ENCODE peak calls at places on chromosomes 2 and 18, in seven cellular contexts. One of them, this sample, is unnamed. For H3K4me1, the result is how much of the 10 kb centered on the place peaks cover.

GRCh38 chr18:49878567-49878966 is 65.2 kb upstream of the ACAA2 start:
- DNase-seq in PC-3: no peak
- DNase-seq in A549: no peak
- DNase-seq in adrenal gland: no peak
- DNase-seq in endodermal cell: no peak
- DNase-seq in PC-9: no peak
- DNase-seq in lower lobe of right lung: no peak
- DNase-seq in this sample: no peak

GRCh38 chr18:13461936-13462335 is 243.4 kb downstream of the LDLRAD4 start:
- DNase-seq in PC-9: no peak
- DNase-seq in lower lobe of right lung: no peak
- DNase-seq in A549: no peak
- DNase-seq in PC-3: no peak
- DNase-seq in adrenal gland: no peak
- DNase-seq in endodermal cell: peak
- DNase-seq in this sample: no peak

GRCh38 chr2:145985517-145985916 is 1465.6 kb upstream of the ZEB2 start:
- DNase-seq in PC-9: peak
- DNase-seq in A549: no peak
- DNase-seq in PC-3: no peak
- DNase-seq in adrenal gland: no peak
- DNase-seq in endodermal cell: no peak
- DNase-seq in lower lobe of right lung: no peak
- DNase-seq in this sample: no peak

GRCh38 chr18:75125359-75126331 is 83.3 kb downstream of the PTGR3 start:
- DNase-seq in PC-3: peak
- DNase-seq in adrenal gland: no peak
- DNase-seq in PC-9: no peak
- DNase-seq in lower lobe of right lung: no peak
- DNase-seq in endodermal cell: peak
- DNase-seq in A549: no peak
- DNase-seq in this sample: no peak

GRCh38 chr2:236908456-236909388 is 177.0 kb upstream of the COPS8 start:
- DNase-seq in adrenal gland: no peak
- DNase-seq in A549: no peak
- DNase-seq in endodermal cell: no peak
- DNase-seq in lower lobe of right lung: no peak
- DNase-seq in PC-9: no peak
- DNase-seq in PC-3: no peak
- DNase-seq in this sample: no peak

GRCh38 chr2:240898731-240899467 is 2.9 kb upstream of the MAB21L4 start:
- DNase-seq in PC-3: no peak
- DNase-seq in PC-9: peak
- DNase-seq in adrenal gland: no peak
- DNase-seq in endodermal cell: no peak
- DNase-seq in lower lobe of right lung: peak
- DNase-seq in A549: no peak
- DNase-seq in this sample: peak

GRCh38 chr2:102772659-102773058 is 10.8 kb downstream of the TMEM182 start:
- DNase-seq in endodermal cell: no peak
- DNase-seq in PC-9: no peak
- DNase-seq in adrenal gland: no peak
- DNase-seq in lower lobe of right lung: no peak
- DNase-seq in A549: no peak
- DNase-seq in PC-3: no peak
- DNase-seq in this sample: no peak

GRCh38 chr2:118687698-118688097 is 159.8 kb downstream of the EN1 start:
- DNase-seq in PC-3: no peak
- DNase-seq in adrenal gland: no peak
- DNase-seq in endodermal cell: no peak
- DNase-seq in PC-9: no peak
- DNase-seq in lower lobe of right lung: no peak
- DNase-seq in A549: no peak
- DNase-seq in this sample: no peak

GRCh38 chr18:11989174-11989573 is 7.9 kb downstream of the IMPA2 start:
- DNase-seq in A549: no peak
- DNase-seq in adrenal gland: no peak
- DNase-seq in endodermal cell: no peak
- DNase-seq in PC-3: no peak
- DNase-seq in PC-9: no peak
- DNase-seq in lower lobe of right lung: no peak
- DNase-seq in this sample: no peak

GRCh38 chr2:173311844-173312606 is 42.6 kb upstream of the CDCA7 start:
- DNase-seq in lower lobe of right lung: no peak
- DNase-seq in A549: no peak
- DNase-seq in PC-9: no peak
- DNase-seq in endodermal cell: no peak
- DNase-seq in PC-3: no peak
- DNase-seq in adrenal gland: no peak
- DNase-seq in this sample: no peak

GRCh38 chr2:194203898-194204297 is 1453.1 kb upstream of the SLC39A10 start:
- DNase-seq in PC-3: peak
- DNase-seq in lower lobe of right lung: no peak
- DNase-seq in A549: peak
- DNase-seq in PC-9: no peak
- DNase-seq in endodermal cell: no peak
- DNase-seq in adrenal gland: no peak
- DNase-seq in this sample: no peak

GRCh38 chr2:158539176-158539895 is 82.6 kb downstream of the PKP4 start:
- DNase-seq in PC-3: peak
- DNase-seq in A549: peak
- DNase-seq in endodermal cell: no peak
- DNase-seq in PC-9: peak
- DNase-seq in lower lobe of right lung: no peak
- DNase-seq in adrenal gland: no peak
- DNase-seq in this sample: no peak

GRCh38 chr2:225761396-225761795 is 361.9 kb downstream of the NYAP2 start:
- DNase-seq in lower lobe of right lung: no peak
- DNase-seq in adrenal gland: no peak
- DNase-seq in PC-9: no peak
- DNase-seq in endodermal cell: no peak
- DNase-seq in PC-3: peak
- DNase-seq in A549: no peak
- DNase-seq in this sample: no peak

GRCh38 chr2:11692966-11693521 is 23.0 kb upstream of the NTSR2 start:
- DNase-seq in endodermal cell: peak
- DNase-seq in PC-9: peak
- DNase-seq in lower lobe of right lung: no peak
- DNase-seq in A549: peak
- DNase-seq in PC-3: peak
- DNase-seq in adrenal gland: peak
- DNase-seq in this sample: peak

GRCh38 chr18:58784601-58785137 is 80.0 kb upstream of the ZNF532 start:
- DNase-seq in PC-9: no peak
- DNase-seq in adrenal gland: no peak
- DNase-seq in lower lobe of right lung: no peak
- DNase-seq in endodermal cell: peak
- DNase-seq in A549: peak
- DNase-seq in PC-3: peak
- DNase-seq in this sample: no peak

GRCh38 chr18:5879479-5879882 is 15.8 kb downstream of the TMEM200C start:
- DNase-seq in endodermal cell: no peak
- DNase-seq in PC-3: peak
- DNase-seq in lower lobe of right lung: no peak
- DNase-seq in A549: peak
- DNase-seq in PC-9: no peak
- DNase-seq in adrenal gland: no peak
- DNase-seq in this sample: no peak
- TF ChIP-seq CTCF in endodermal cell: peak
- TF ChIP-seq CTCF in PC-3: peak
- TF ChIP-seq CTCF in lower lobe of right lung: peak
- TF ChIP-seq CTCF in A549: peak
- TF ChIP-seq CTCF in PC-9: peak
- TF ChIP-seq CTCF in adrenal gland: peak
- TF ChIP-seq CTCF in this sample: peak

GRCh38 chr2:200403794-200404193 is 97.3 kb downstream of the SPATS2L start:
- DNase-seq in PC-9: no peak
- DNase-seq in lower lobe of right lung: no peak
- DNase-seq in A549: no peak
- DNase-seq in PC-3: no peak
- DNase-seq in adrenal gland: no peak
- DNase-seq in endodermal cell: no peak
- DNase-seq in this sample: no peak
- H3K4me1 ChIP-seq in PC-9: half or more
- H3K4me1 ChIP-seq in lower lobe of right lung: under half
- H3K4me1 ChIP-seq in A549: under half
- H3K4me1 ChIP-seq in PC-3: half or more
- H3K4me1 ChIP-seq in adrenal gland: under half
- H3K4me1 ChIP-seq in endodermal cell: under half
- H3K4me1 ChIP-seq in this sample: under half

DNA sequence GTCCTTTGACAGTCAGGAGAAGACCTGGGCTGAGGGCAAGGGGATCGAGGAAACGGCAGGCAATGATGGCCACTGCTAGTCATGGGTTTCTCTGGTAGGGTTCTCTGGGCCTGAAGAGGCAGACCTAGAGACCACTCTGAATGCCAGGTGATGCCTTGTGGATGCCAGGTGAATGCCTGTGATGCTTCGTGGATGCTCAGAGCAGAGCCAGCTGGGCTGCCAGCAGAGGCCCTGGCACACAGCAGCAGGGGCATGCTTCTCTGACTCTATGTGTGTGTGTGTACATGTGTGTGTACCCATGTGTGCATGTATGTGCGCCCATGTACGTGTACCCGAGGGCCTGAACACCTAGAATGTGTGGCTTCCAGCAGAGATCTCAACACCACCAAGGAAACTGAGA is 172.0 kb downstream of the TNS1 start:
- DNase-seq in A549: no peak
- DNase-seq in adrenal gland: no peak
- DNase-seq in PC-9: no peak
- DNase-seq in endodermal cell: no peak
- DNase-seq in lower lobe of right lung: no peak
- DNase-seq in PC-3: no peak
- DNase-seq in this sample: no peak
- H3K27ac ChIP-seq in A549: no peak
- H3K27ac ChIP-seq in adrenal gland: no peak
- H3K27ac ChIP-seq in PC-9: no peak
- H3K27ac ChIP-seq in endodermal cell: no peak
- H3K27ac ChIP-seq in lower lobe of right lung: peak
- H3K27ac ChIP-seq in PC-3: no peak
- H3K27ac ChIP-seq in this sample: no peak

GRCh38 chr2:96960956-96961350 is 25.4 kb downstream of the FAM178B start:
- DNase-seq in adrenal gland: no peak
- DNase-seq in lower lobe of right lung: no peak
- DNase-seq in PC-3: no peak
- DNase-seq in A549: no peak
- DNase-seq in endodermal cell: no peak
- DNase-seq in PC-9: no peak
- DNase-seq in this sample: no peak
- TF ChIP-seq CTCF in adrenal gland: no peak
- TF ChIP-seq CTCF in lower lobe of right lung: no peak
- TF ChIP-seq CTCF in PC-3: no peak
- TF ChIP-seq CTCF in A549: no peak
- TF ChIP-seq CTCF in endodermal cell: no peak
- TF ChIP-seq CTCF in PC-9: no peak
- TF ChIP-seq CTCF in this sample: no peak

GRCh38 chr2:68472796-68473414 is 5.5 kb downstream of the APLF start:
- DNase-seq in A549: no peak
- DNase-seq in lower lobe of right lung: no peak
- DNase-seq in PC-9: no peak
- DNase-seq in endodermal cell: no peak
- DNase-seq in PC-3: no peak
- DNase-seq in adrenal gland: no peak
- DNase-seq in this sample: no peak

GRCh38 chr2:68468801-68469200 is 1.4 kb downstream of the APLF start:
- DNase-seq in PC-9: no peak
- DNase-seq in endodermal cell: no peak
- DNase-seq in adrenal gland: no peak
- DNase-seq in PC-3: no peak
- DNase-seq in lower lobe of right lung: no peak
- DNase-seq in A549: no peak
- DNase-seq in this sample: no peak

GRCh38 chr2:68467077-68467960 is at the start of the genes APLF and FBXO48:
- DNase-seq in adrenal gland: peak
- DNase-seq in endodermal cell: peak
- DNase-seq in PC-3: peak
- DNase-seq in lower lobe of right lung: peak
- DNase-seq in A549: peak
- DNase-seq in PC-9: peak
- DNase-seq in this sample: peak

GRCh38 chr2:68471385-68471784 is 4.0 kb downstream of the APLF start:
- DNase-seq in lower lobe of right lung: no peak
- DNase-seq in adrenal gland: no peak
- DNase-seq in PC-3: no peak
- DNase-seq in PC-9: no peak
- DNase-seq in A549: no peak
- DNase-seq in endodermal cell: no peak
- DNase-seq in this sample: no peak

GRCh38 chr2:68469935-68470334 is 2.5 kb downstream of the APLF start:
- DNase-seq in endodermal cell: no peak
- DNase-seq in adrenal gland: no peak
- DNase-seq in PC-3: peak
- DNase-seq in lower lobe of right lung: no peak
- DNase-seq in A549: no peak
- DNase-seq in PC-9: peak
- DNase-seq in this sample: no peak
- H3K4me1 ChIP-seq in endodermal cell: under half
- H3K4me1 ChIP-seq in adrenal gland: under half
- H3K4me1 ChIP-seq in PC-3: under half
- H3K4me1 ChIP-seq in lower lobe of right lung: under half
- H3K4me1 ChIP-seq in A549: under half
- H3K4me1 ChIP-seq in PC-9: under half
- H3K4me1 ChIP-seq in this sample: under half

GRCh38 chr2:215598376-215598975 is 162.6 kb upstream of the FN1 start:
- DNase-seq in lower lobe of right lung: no peak
- DNase-seq in adrenal gland: no peak
- DNase-seq in PC-9: no peak
- DNase-seq in A549: no peak
- DNase-seq in PC-3: peak
- DNase-seq in endodermal cell: no peak
- DNase-seq in this sample: no peak
- H3K27ac ChIP-seq in lower lobe of right lung: no peak
- H3K27ac ChIP-seq in adrenal gland: no peak
- H3K27ac ChIP-seq in PC-9: no peak
- H3K27ac ChIP-seq in A549: no peak
- H3K27ac ChIP-seq in PC-3: no peak
- H3K27ac ChIP-seq in endodermal cell: no peak
- H3K27ac ChIP-seq in this sample: no peak